ENCODE peak calls at places on chromosomes 3 and 15, in ten cellular contexts. One of them, this sample, is unnamed.

GRCh38 chr3:87359807-87360206 is 83.4 kb upstream of the POU1F1 start:
- DNase-seq in ovary: no peak
- DNase-seq in transverse colon: no peak
- DNase-seq in fibroblast of lung: no peak
- DNase-seq in right atrium auricular region: no peak
- DNase-seq in body of pancreas: peak
- DNase-seq in adrenal gland: no peak
- DNase-seq in cardiac muscle cell: no peak
- DNase-seq in psoas muscle: no peak
- DNase-seq in heart left ventricle: no peak
- DNase-seq in this sample: no peak

GRCh38 chr3:71172951-71173350 is 410.6 kb downstream of the FOXP1 start:
- DNase-seq in ovary: no peak
- DNase-seq in transverse colon: no peak
- DNase-seq in fibroblast of lung: peak
- DNase-seq in right atrium auricular region: no peak
- DNase-seq in body of pancreas: no peak
- DNase-seq in adrenal gland: no peak
- DNase-seq in cardiac muscle cell: peak
- DNase-seq in psoas muscle: no peak
- DNase-seq in heart left ventricle: no peak
- DNase-seq in this sample: peak

GRCh38 chr15:25170781-25171110 is 216.0 kb downstream of the SNRPN start:
- DNase-seq in ovary: no peak
- DNase-seq in transverse colon: no peak
- DNase-seq in fibroblast of lung: no peak
- DNase-seq in right atrium auricular region: no peak
- DNase-seq in body of pancreas: no peak
- DNase-seq in adrenal gland: no peak
- DNase-seq in cardiac muscle cell: no peak
- DNase-seq in psoas muscle: no peak
- DNase-seq in heart left ventricle: peak
- DNase-seq in this sample: no peak

GRCh38 chr3:14867936-14868570 is 49.3 kb downstream of the FGD5 start:
- DNase-seq in ovary: no peak
- DNase-seq in transverse colon: no peak
- DNase-seq in fibroblast of lung: no peak
- DNase-seq in right atrium auricular region: no peak
- DNase-seq in body of pancreas: no peak
- DNase-seq in adrenal gland: no peak
- DNase-seq in cardiac muscle cell: no peak
- DNase-seq in psoas muscle: no peak
- DNase-seq in heart left ventricle: no peak
- DNase-seq in this sample: no peak

GRCh38 chr3:73469331-73469730 is 155.4 kb downstream of the PDZRN3 start:
- DNase-seq in ovary: no peak
- DNase-seq in transverse colon: no peak
- DNase-seq in fibroblast of lung: peak
- DNase-seq in right atrium auricular region: no peak
- DNase-seq in body of pancreas: no peak
- DNase-seq in adrenal gland: no peak
- DNase-seq in cardiac muscle cell: no peak
- DNase-seq in psoas muscle: no peak
- DNase-seq in heart left ventricle: no peak
- DNase-seq in this sample: no peak

GRCh38 chr3:23600178-23600577 is 205.6 kb upstream of the UBE2E1 start:
- DNase-seq in ovary: no peak
- DNase-seq in transverse colon: no peak
- DNase-seq in fibroblast of lung: peak
- DNase-seq in right atrium auricular region: no peak
- DNase-seq in body of pancreas: no peak
- DNase-seq in adrenal gland: no peak
- DNase-seq in cardiac muscle cell: peak
- DNase-seq in psoas muscle: no peak
- DNase-seq in heart left ventricle: no peak
- DNase-seq in this sample: peak

GRCh38 chr15:91559066-91559465 is 294.4 kb upstream of the SLCO3A1 start:
- DNase-seq in ovary: no peak
- DNase-seq in transverse colon: no peak
- DNase-seq in fibroblast of lung: no peak
- DNase-seq in right atrium auricular region: no peak
- DNase-seq in body of pancreas: no peak
- DNase-seq in adrenal gland: no peak
- DNase-seq in cardiac muscle cell: no peak
- DNase-seq in psoas muscle: no peak
- DNase-seq in heart left ventricle: no peak
- DNase-seq in this sample: no peak

GRCh38 chr15:25770618-25771369 is 92.3 kb downstream of the ATP10A start:
- DNase-seq in ovary: no peak
- DNase-seq in transverse colon: no peak
- DNase-seq in fibroblast of lung: no peak
- DNase-seq in right atrium auricular region: peak
- DNase-seq in body of pancreas: no peak
- DNase-seq in adrenal gland: no peak
- DNase-seq in cardiac muscle cell: no peak
- DNase-seq in psoas muscle: no peak
- DNase-seq in heart left ventricle: no peak
- DNase-seq in this sample: no peak

GRCh38 chr3:172776049-172776717 is 25.7 kb downstream of the ECT2 start:
- DNase-seq in ovary: no peak
- DNase-seq in transverse colon: no peak
- DNase-seq in fibroblast of lung: peak
- DNase-seq in right atrium auricular region: no peak
- DNase-seq in body of pancreas: no peak
- DNase-seq in adrenal gland: no peak
- DNase-seq in cardiac muscle cell: peak
- DNase-seq in psoas muscle: no peak
- DNase-seq in heart left ventricle: no peak
- DNase-seq in this sample: no peak

GRCh38 chr3:172766718-172767405 is 16.3 kb downstream of the ECT2 start:
- DNase-seq in ovary: no peak
- DNase-seq in transverse colon: no peak
- DNase-seq in fibroblast of lung: no peak
- DNase-seq in right atrium auricular region: no peak
- DNase-seq in body of pancreas: no peak
- DNase-seq in adrenal gland: no peak
- DNase-seq in cardiac muscle cell: no peak
- DNase-seq in psoas muscle: no peak
- DNase-seq in heart left ventricle: no peak
- DNase-seq in this sample: no peak

GRCh38 chr3:172771672-172772071 is 21.1 kb downstream of the ECT2 start:
- DNase-seq in ovary: no peak
- DNase-seq in transverse colon: no peak
- DNase-seq in fibroblast of lung: no peak
- DNase-seq in right atrium auricular region: no peak
- DNase-seq in body of pancreas: no peak
- DNase-seq in adrenal gland: no peak
- DNase-seq in cardiac muscle cell: no peak
- DNase-seq in psoas muscle: no peak
- DNase-seq in heart left ventricle: no peak
- DNase-seq in this sample: no peak

GRCh38 chr3:172766241-172766640 is 15.7 kb downstream of the ECT2 start:
- DNase-seq in ovary: no peak
- DNase-seq in transverse colon: no peak
- DNase-seq in fibroblast of lung: no peak
- DNase-seq in right atrium auricular region: no peak
- DNase-seq in body of pancreas: no peak
- DNase-seq in adrenal gland: no peak
- DNase-seq in cardiac muscle cell: no peak
- DNase-seq in psoas muscle: no peak
- DNase-seq in heart left ventricle: no peak
- DNase-seq in this sample: no peak

DNA sequence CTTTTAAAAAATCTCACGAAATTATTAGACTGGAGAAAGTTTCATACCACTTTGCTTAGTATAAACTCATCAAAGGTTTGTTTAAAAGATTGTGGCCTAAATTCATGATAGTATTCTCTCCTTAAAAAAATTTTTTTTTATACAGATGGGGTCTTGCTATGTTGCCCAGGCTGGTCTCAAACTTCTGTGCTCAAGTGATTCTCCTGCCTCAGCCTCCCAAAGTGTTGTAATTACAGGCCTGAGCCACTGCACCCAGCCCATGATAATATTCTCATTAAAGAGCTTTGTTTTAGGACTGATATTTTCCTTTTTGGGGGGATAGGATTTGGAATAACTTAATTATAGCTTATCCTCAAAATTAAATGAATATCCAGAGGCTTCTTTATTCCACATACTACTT is 19.9 kb downstream of the ECT2 start:
- DNase-seq in ovary: no peak
- DNase-seq in transverse colon: no peak
- DNase-seq in fibroblast of lung: no peak
- DNase-seq in right atrium auricular region: no peak
- DNase-seq in body of pancreas: no peak
- DNase-seq in adrenal gland: no peak
- DNase-seq in cardiac muscle cell: no peak
- DNase-seq in psoas muscle: no peak
- DNase-seq in heart left ventricle: no peak
- DNase-seq in this sample: no peak
- H3K27ac ChIP-seq in ovary: no peak
- H3K27ac ChIP-seq in transverse colon: no peak
- H3K27ac ChIP-seq in fibroblast of lung: no peak
- H3K27ac ChIP-seq in right atrium auricular region: no peak
- H3K27ac ChIP-seq in body of pancreas: no peak
- H3K27ac ChIP-seq in adrenal gland: no peak
- H3K27ac ChIP-seq in cardiac muscle cell: no peak
- H3K27ac ChIP-seq in psoas muscle: no peak
- H3K27ac ChIP-seq in heart left ventricle: no peak
- H3K27ac ChIP-seq in this sample: no peak

GRCh38 chr3:56124546-56124945 is 343.7 kb downstream of the ERC2 start:
- DNase-seq in ovary: no peak
- DNase-seq in transverse colon: no peak
- DNase-seq in fibroblast of lung: no peak
- DNase-seq in right atrium auricular region: no peak
- DNase-seq in body of pancreas: no peak
- DNase-seq in adrenal gland: no peak
- DNase-seq in cardiac muscle cell: no peak
- DNase-seq in psoas muscle: no peak
- DNase-seq in heart left ventricle: no peak
- DNase-seq in this sample: no peak

GRCh38 chr3:56126632-56127031 is 341.6 kb downstream of the ERC2 start:
- DNase-seq in ovary: no peak
- DNase-seq in transverse colon: no peak
- DNase-seq in fibroblast of lung: no peak
- DNase-seq in right atrium auricular region: no peak
- DNase-seq in body of pancreas: no peak
- DNase-seq in adrenal gland: no peak
- DNase-seq in cardiac muscle cell: no peak
- DNase-seq in psoas muscle: no peak
- DNase-seq in heart left ventricle: no peak
- DNase-seq in this sample: no peak

GRCh38 chr3:56125358-56126005 is 342.8 kb downstream of the ERC2 start:
- DNase-seq in ovary: no peak
- DNase-seq in transverse colon: no peak
- DNase-seq in fibroblast of lung: peak
- DNase-seq in right atrium auricular region: no peak
- DNase-seq in body of pancreas: peak
- DNase-seq in adrenal gland: peak
- DNase-seq in cardiac muscle cell: peak
- DNase-seq in psoas muscle: peak
- DNase-seq in heart left ventricle: no peak
- DNase-seq in this sample: peak

GRCh38 chr3:56122911-56123310 is 345.4 kb downstream of the ERC2 start:
- DNase-seq in ovary: no peak
- DNase-seq in transverse colon: no peak
- DNase-seq in fibroblast of lung: no peak
- DNase-seq in right atrium auricular region: no peak
- DNase-seq in body of pancreas: no peak
- DNase-seq in adrenal gland: no peak
- DNase-seq in cardiac muscle cell: no peak
- DNase-seq in psoas muscle: no peak
- DNase-seq in heart left ventricle: no peak
- DNase-seq in this sample: no peak

DNA sequence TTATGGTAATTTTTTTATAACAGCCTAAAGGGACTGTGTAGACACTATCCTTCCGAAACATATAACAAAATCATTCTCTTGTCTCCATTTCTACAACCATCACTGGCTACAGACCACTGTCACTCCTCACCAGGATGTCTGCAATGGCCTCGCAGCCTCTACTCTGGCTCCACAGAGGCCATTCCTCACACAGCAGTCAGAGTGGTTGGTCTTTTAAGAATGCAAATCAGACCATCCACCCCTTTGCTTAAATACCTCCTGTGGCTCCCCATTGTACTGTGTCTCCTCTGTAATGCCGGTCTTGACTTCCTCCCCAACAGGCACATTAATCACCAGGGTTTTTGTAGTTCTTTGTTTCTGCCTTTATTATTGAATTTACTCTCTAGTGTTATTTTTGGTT is 344.8 kb downstream of the ERC2 start:
- DNase-seq in ovary: no peak
- DNase-seq in transverse colon: no peak
- DNase-seq in fibroblast of lung: no peak
- DNase-seq in right atrium auricular region: no peak
- DNase-seq in body of pancreas: no peak
- DNase-seq in adrenal gland: no peak
- DNase-seq in cardiac muscle cell: no peak
- DNase-seq in psoas muscle: no peak
- DNase-seq in heart left ventricle: no peak
- DNase-seq in this sample: no peak
- H3K4me3 ChIP-seq in ovary: no peak
- H3K4me3 ChIP-seq in transverse colon: no peak
- H3K4me3 ChIP-seq in fibroblast of lung: no peak
- H3K4me3 ChIP-seq in right atrium auricular region: no peak
- H3K4me3 ChIP-seq in body of pancreas: no peak
- H3K4me3 ChIP-seq in adrenal gland: no peak
- H3K4me3 ChIP-seq in cardiac muscle cell: no peak
- H3K4me3 ChIP-seq in psoas muscle: no peak
- H3K4me3 ChIP-seq in heart left ventricle: no peak
- H3K4me3 ChIP-seq in this sample: no peak

GRCh38 chr3:197000211-197000610 is 29.4 kb downstream of the MELTF start:
- DNase-seq in ovary: peak
- DNase-seq in transverse colon: no peak
- DNase-seq in fibroblast of lung: no peak
- DNase-seq in right atrium auricular region: no peak
- DNase-seq in body of pancreas: peak
- DNase-seq in adrenal gland: no peak
- DNase-seq in cardiac muscle cell: peak
- DNase-seq in psoas muscle: no peak
- DNase-seq in heart left ventricle: no peak
- DNase-seq in this sample: no peak

GRCh38 chr3:197001106-197001971 is 28.3 kb downstream of the MELTF start:
- DNase-seq in ovary: peak
- DNase-seq in transverse colon: no peak
- DNase-seq in fibroblast of lung: no peak
- DNase-seq in right atrium auricular region: no peak
- DNase-seq in body of pancreas: peak
- DNase-seq in adrenal gland: no peak
- DNase-seq in cardiac muscle cell: no peak
- DNase-seq in psoas muscle: no peak
- DNase-seq in heart left ventricle: no peak
- DNase-seq in this sample: no peak

GRCh38 chr3:197003461-197004385 is 25.9 kb downstream of the MELTF start:
- DNase-seq in ovary: peak
- DNase-seq in transverse colon: peak
- DNase-seq in fibroblast of lung: peak
- DNase-seq in right atrium auricular region: no peak
- DNase-seq in body of pancreas: peak
- DNase-seq in adrenal gland: no peak
- DNase-seq in cardiac muscle cell: no peak
- DNase-seq in psoas muscle: peak
- DNase-seq in heart left ventricle: no peak
- DNase-seq in this sample: no peak

GRCh38 chr3:197002701-197003454 is 26.7 kb downstream of the MELTF start:
- DNase-seq in ovary: peak
- DNase-seq in transverse colon: peak
- DNase-seq in fibroblast of lung: peak
- DNase-seq in right atrium auricular region: no peak
- DNase-seq in body of pancreas: peak
- DNase-seq in adrenal gland: peak
- DNase-seq in cardiac muscle cell: peak
- DNase-seq in psoas muscle: peak
- DNase-seq in heart left ventricle: peak
- DNase-seq in this sample: no peak

GRCh38 chr3:197001972-197002700 is 27.5 kb downstream of the MELTF start:
- DNase-seq in ovary: peak
- DNase-seq in transverse colon: no peak
- DNase-seq in fibroblast of lung: no peak
- DNase-seq in right atrium auricular region: no peak
- DNase-seq in body of pancreas: no peak
- DNase-seq in adrenal gland: no peak
- DNase-seq in cardiac muscle cell: peak
- DNase-seq in psoas muscle: peak
- DNase-seq in heart left ventricle: peak
- DNase-seq in this sample: no peak
- H3K27ac ChIP-seq in ovary: peak
- H3K27ac ChIP-seq in transverse colon: peak
- H3K27ac ChIP-seq in fibroblast of lung: no peak
- H3K27ac ChIP-seq in right atrium auricular region: peak
- H3K27ac ChIP-seq in body of pancreas: peak
- H3K27ac ChIP-seq in adrenal gland: no peak
- H3K27ac ChIP-seq in cardiac muscle cell: no peak
- H3K27ac ChIP-seq in psoas muscle: peak
- H3K27ac ChIP-seq in heart left ventricle: peak
- H3K27ac ChIP-seq in this sample: no peak

DNA sequence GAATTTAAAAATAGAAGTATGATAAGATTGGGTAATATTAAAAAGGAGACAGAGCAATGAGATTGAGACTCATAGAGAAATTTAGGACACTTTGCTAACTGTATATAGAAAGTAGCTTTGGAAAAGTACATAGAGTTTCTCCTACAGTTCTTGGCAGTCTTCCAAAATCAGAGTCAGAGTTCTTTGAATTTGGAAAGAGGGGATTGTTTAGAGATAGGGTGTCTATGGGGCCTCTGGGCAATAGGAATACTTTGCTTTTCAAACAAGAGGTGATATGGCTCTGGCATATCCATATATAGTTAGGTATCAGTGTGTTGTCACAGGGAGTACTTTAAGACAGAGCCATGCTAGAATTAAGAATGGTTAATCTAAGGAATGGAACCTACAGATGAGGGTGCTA is 477.1 kb upstream of the KCNMB2 start:
- DNase-seq in ovary: no peak
- DNase-seq in transverse colon: no peak
- DNase-seq in fibroblast of lung: peak
- DNase-seq in right atrium auricular region: no peak
- DNase-seq in body of pancreas: no peak
- DNase-seq in adrenal gland: no peak
- DNase-seq in cardiac muscle cell: peak
- DNase-seq in psoas muscle: no peak
- DNase-seq in heart left ventricle: no peak
- DNase-seq in this sample: no peak
- H3K4me3 ChIP-seq in ovary: no peak
- H3K4me3 ChIP-seq in transverse colon: no peak
- H3K4me3 ChIP-seq in fibroblast of lung: no peak
- H3K4me3 ChIP-seq in right atrium auricular region: no peak
- H3K4me3 ChIP-seq in body of pancreas: no peak
- H3K4me3 ChIP-seq in adrenal gland: no peak
- H3K4me3 ChIP-seq in cardiac muscle cell: no peak
- H3K4me3 ChIP-seq in psoas muscle: no peak
- H3K4me3 ChIP-seq in heart left ventricle: no peak
- H3K4me3 ChIP-seq in this sample: no peak

This sample was measured in brain microvascular endothelial cell.